ENCODE peak calls at places on chromosomes 5 and 9, in six cellular contexts. R, L, F, D, X and V are unnamed samples.

GRCh38 chr5:100697970-100698369 is 162.8 kb downstream of the FAM174A start:
- DNase-seq in R (no peak), L (no peak), D (no peak), F (no peak), X (no peak), V (no peak)

GRCh38 chr9:32644698-32645097 is 9.2 kb upstream of the TAF1L start:
- DNase-seq in L (peak), R (no peak), F (peak), X (no peak), D (no peak), V (no peak)

GRCh38 chr5:135651156-135651555 is 72.4 kb upstream of the CXCL14 start:
- DNase-seq in F (no peak), X (no peak), D (no peak), R (no peak), L (peak), V (no peak)

GRCh38 chr9:8858250-8859161 is 1058.9 kb upstream of the DMAC1 start:
- DNase-seq in D (peak), X (peak), F (no peak), R (peak), L (no peak), V (peak)

GRCh38 chr9:133959171-133959570 is 33.0 kb downstream of the VAV2 start:
- DNase-seq in L (no peak), D (no peak), X (no peak), F (no peak), R (no peak), V (no peak)

GRCh38 chr5:28708472-28708871 is 1670.1 kb upstream of the CDH9 start:
- DNase-seq in D (no peak), X (no peak), F (no peak), R (no peak), L (no peak), V (no peak)

GRCh38 chr9:74953235-74953741 is 576 bp upstream of the C9orf40 start:
- DNase-seq in X (no peak), F (no peak), R (no peak), D (no peak), L (no peak), V (no peak)

GRCh38 chr5:172412724-172413260 is 41.5 kb downstream of the SH3PXD2B start:
- DNase-seq in L (peak), D (no peak), R (peak), X (no peak), F (peak), V (no peak)

GRCh38 chr9:79240774-79241173 is 331.0 kb upstream of the TLE4 start:
- DNase-seq in F (no peak), X (no peak), L (no peak), R (no peak), D (peak), V (no peak)

GRCh38 chr5:68374770-68375518 is 159.4 kb downstream of the PIK3R1 start:
- DNase-seq in X (no peak), R (no peak), D (no peak), L (no peak), F (peak), V (no peak)

GRCh38 chr9:6779417-6780241 is 21.9 kb downstream of the KDM4C start:
- DNase-seq in R (no peak), D (no peak), L (peak), F (no peak), X (no peak), V (no peak)

GRCh38 chr5:91049800-91050199 is 333.3 kb downstream of the ARRDC3 start:
- DNase-seq in X (no peak), F (no peak), L (peak), D (no peak), R (no peak), V (no peak)

GRCh38 chr5:169161022-169161680 is 139.8 kb downstream of the SLIT3 start:
- DNase-seq in L (peak), F (peak), R (peak), D (peak), X (peak), V (no peak)

GRCh38 chr5:135874461-135874860 is 21.2 kb downstream of the IL9 start:
- DNase-seq in L (no peak), R (no peak), F (no peak), X (no peak), D (no peak), V (no peak)

GRCh38 chr5:123097871-123098735 is 9.1 kb downstream of the PRDM6 start:
- DNase-seq in F (no peak), X (no peak), R (no peak), L (no peak), D (no peak), V (no peak)

GRCh38 chr5:95216136-95216955 is 68.5 kb downstream of the MCTP1 start:
- DNase-seq in F (no peak), L (no peak), D (no peak), X (no peak), R (no peak), V (no peak)

GRCh38 chr5:142902188-142902965 is 132.2 kb downstream of the ARHGAP26 start:
- DNase-seq in X (no peak), R (no peak), L (no peak), F (no peak), D (no peak), V (no peak)

GRCh38 chr9:98482248-98482647 is 226.5 kb downstream of the GABBR2 start:
- DNase-seq in X (no peak), F (peak), D (no peak), L (no peak), R (no peak), V (no peak)

GRCh38 chr5:43804041-43804440 is 201.1 kb downstream of the NNT start:
- DNase-seq in L (no peak), F (no peak), D (no peak), R (no peak), X (no peak), V (no peak)

GRCh38 chr5:51279983-51280382 is 103.3 kb upstream of the ISL1 start:
- DNase-seq in X (no peak), R (no peak), D (no peak), L (no peak), F (no peak), V (no peak)

GRCh38 chr9:38619556-38620447 is 594 bp downstream of the ANKRD18A start:
- DNase-seq in L (no peak), R (no peak), X (no peak), D (peak), F (no peak), V (peak)

GRCh38 chr5:53343187-53343586 is 137.2 kb upstream of the FST start:
- DNase-seq in X (no peak), R (no peak), L (peak), F (peak), D (no peak), V (no peak)

GRCh38 chr5:124658867-124659557 is 87.4 kb downstream of the ZNF608 start:
- DNase-seq in X (no peak), R (no peak), D (no peak), F (no peak), L (no peak), V (no peak)

GRCh38 chr9:135992486-135993408 is 31.6 kb upstream of the UBAC1 start:
- DNase-seq in F (peak), D (peak), L (peak), R (peak), X (no peak), V (peak)

DNA sequence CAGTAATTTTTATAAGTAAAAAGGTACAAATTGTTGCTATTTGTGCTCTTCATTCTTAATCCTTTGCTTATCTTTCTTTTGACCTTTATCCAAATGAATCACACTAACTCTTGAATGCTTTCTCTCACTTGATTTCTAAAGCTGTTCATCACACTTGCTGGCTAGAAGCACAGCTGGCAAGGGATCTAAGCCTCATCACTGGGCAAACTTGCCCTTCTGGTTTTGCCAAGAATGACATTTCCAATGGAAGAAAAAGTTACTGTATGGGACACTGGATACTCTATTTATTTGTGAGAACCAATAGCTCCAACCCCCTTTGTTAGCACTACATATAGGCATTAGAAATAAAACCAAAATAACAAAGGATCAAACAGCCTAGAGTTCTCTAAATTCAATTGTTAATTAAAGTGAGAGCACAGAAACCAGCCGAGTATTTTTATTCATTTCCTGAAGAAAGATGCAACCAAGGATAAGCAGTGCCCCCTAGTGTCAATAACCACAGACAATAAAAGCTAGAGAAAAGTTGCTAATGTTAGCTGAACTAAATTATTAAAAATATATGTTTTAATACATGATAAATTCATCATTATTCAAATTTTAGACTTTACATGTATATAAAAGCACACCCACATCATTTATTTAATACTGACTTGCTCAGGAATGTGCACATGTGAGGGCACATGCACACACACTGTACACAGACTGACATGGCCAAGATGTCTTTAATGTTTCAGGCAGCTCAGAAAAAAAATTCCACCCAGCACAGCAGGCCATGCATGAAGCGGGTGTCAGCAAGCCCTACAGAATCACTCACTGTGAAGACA is 59.8 kb upstream of the POU5F2 start:
- DNase-seq in D (no peak), F (no peak), L (peak), X (no peak), R (no peak), V (no peak)
- TF ChIP-seq CTCF in D (peak), F (peak), L (peak), X (peak), R (peak), V (peak)

GRCh38 chr5:93681432-93681831 is 60.0 kb downstream of the POU5F2 start:
- DNase-seq in F (no peak), D (no peak), X (no peak), R (no peak), L (no peak), V (no peak)
- TF ChIP-seq CTCF in F (no peak), D (peak), X (peak), R (no peak), L (peak), V (peak)

GRCh38 chr5:152511531-152512132 is 106.6 kb upstream of the NMUR2 start:
- DNase-seq in X (no peak), D (no peak), L (no peak), R (no peak), F (no peak), V (no peak)

DNA sequence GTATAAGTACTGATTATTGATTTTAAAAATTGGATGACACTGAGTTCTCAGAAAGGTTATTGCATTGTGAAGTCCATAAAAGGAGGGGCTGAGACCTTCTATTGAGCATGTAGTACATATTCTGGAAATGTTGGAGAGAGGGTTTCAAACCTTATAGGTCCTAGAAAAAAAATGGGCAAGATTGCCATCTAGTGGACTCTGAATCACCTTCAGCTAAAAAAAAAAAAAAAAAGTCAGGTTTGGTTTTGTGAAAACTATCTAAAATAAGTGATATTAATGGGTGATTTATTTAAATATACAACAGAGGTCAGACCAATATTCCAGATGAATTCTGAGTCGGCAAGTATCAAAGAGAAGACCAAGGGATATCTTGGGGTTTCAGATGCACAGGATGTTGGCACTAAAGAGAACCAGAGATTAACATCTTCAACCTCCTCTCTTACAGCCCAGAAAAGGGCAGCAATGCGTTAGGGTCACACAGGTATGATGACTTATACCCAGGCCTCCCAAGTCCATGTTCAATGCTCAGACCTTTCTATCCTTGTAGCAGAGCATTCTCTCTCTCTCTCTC is 109.8 kb upstream of the NMUR2 start:
- DNase-seq in D (no peak), L (peak), R (no peak), X (no peak), F (no peak), V (no peak)
- TF ChIP-seq CTCF in D (peak), L (peak), R (no peak), X (peak), F (peak), V (no peak)

GRCh38 chr9:16121593-16121992 is 568.8 kb downstream of the CCDC171 start:
- DNase-seq in R (no peak), F (no peak), D (no peak), L (peak), X (no peak), V (no peak)

GRCh38 chr9:16119861-16120641 is 567.2 kb downstream of the CCDC171 start:
- DNase-seq in L (peak), F (no peak), R (no peak), X (no peak), D (no peak), V (no peak)

GRCh38 chr9:16120727-16121126 is 567.9 kb downstream of the CCDC171 start:
- DNase-seq in F (no peak), L (no peak), X (no peak), D (no peak), R (no peak), V (no peak)

GRCh38 chr9:16119261-16119660 is 566.4 kb downstream of the CCDC171 start:
- DNase-seq in L (no peak), D (no peak), F (no peak), X (no peak), R (no peak), V (no peak)

GRCh38 chr9:16121168-16121567 is 568.3 kb downstream of the CCDC171 start:
- DNase-seq in D (no peak), R (no peak), L (no peak), X (no peak), F (no peak), V (no peak)
- TF ChIP-seq CTCF in D (no peak), R (no peak), L (no peak), X (no peak), F (no peak), V (no peak)

GRCh38 chr9:126563556-126563955 is 50.2 kb upstream of the LMX1B start:
- DNase-seq in L (no peak), X (no peak), F (no peak), D (no peak), R (no peak), V (no peak)

GRCh38 chr9:126564128-126564527 is 49.6 kb upstream of the LMX1B start:
- DNase-seq in L (no peak), R (no peak), X (no peak), D (no peak), F (no peak), V (peak)

GRCh38 chr9:126561582-126561981 is 52.1 kb upstream of the LMX1B start:
- DNase-seq in R (no peak), F (no peak), X (no peak), L (no peak), D (no peak), V (no peak)

GRCh38 chr9:126565336-126566128 is 48.2 kb upstream of the LMX1B start:
- DNase-seq in R (no peak), F (no peak), D (no peak), L (no peak), X (no peak), V (no peak)

GRCh38 chr9:126564716-126565115 is 49.0 kb upstream of the LMX1B start:
- DNase-seq in X (no peak), R (no peak), D (peak), L (no peak), F (no peak), V (no peak)
- TF ChIP-seq CTCF in X (peak), R (no peak), D (peak), L (no peak), F (no peak), V (peak)

DNA sequence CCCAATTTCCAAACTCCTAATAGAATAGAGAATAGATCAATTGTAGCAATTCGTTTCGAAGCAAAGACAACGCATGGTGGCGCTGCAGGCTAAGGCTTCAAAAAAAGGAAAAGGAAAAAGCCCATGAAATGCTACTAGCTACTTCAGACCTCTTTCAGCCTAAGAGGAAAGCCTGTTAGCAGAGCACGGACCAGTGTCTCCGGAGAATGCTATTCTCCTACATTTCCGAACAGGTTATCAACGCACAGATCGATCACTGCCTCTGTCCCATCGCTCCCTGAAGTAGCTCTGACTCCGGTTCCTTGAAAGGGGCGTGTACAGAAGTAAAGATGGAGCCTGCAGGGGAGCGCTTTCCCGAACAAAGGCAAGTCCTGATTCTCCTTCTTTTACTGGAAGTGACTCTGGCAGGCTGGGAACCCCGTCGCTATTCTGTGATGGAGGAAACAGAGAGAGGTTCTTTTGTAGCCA is at the start of gene PCDHB15:
- DNase-seq in X (no peak), R (peak), F (no peak), D (peak), L (no peak), V (peak)
- TF ChIP-seq CTCF in X (peak), R (peak), F (peak), D (peak), L (peak), V (no peak)

GRCh38 chr5:88878976-88879375 is 4.0 kb downstream of the MEF2C start:
- DNase-seq in F (no peak), R (no peak), X (no peak), D (no peak), L (peak), V (no peak)
- TF ChIP-seq CTCF in F (no peak), R (no peak), X (no peak), D (no peak), L (peak), V (no peak)